ENCODE peak calls at places on chromosomes 6 and 20, in five cellular contexts. W, V, L, Q and X are unnamed samples.

GRCh38 chr6:121510568-121511177 is 75.2 kb downstream of the GJA1 start:
- DNase-seq in Q (no peak), W (no peak), V (no peak), L (peak), X (no peak)

GRCh38 chr20:59182401-59183044 is 18.9 kb downstream of the ZNF831 start:
- DNase-seq in L (no peak), Q (no peak), W (no peak), V (no peak), X (no peak)

GRCh38 chr6:45591816-45592359 is 214.2 kb upstream of the SUPT3H start:
- DNase-seq in V (no peak), L (no peak), Q (no peak), W (no peak), X (no peak)

GRCh38 chr20:57698191-57698866 is 11.5 kb downstream of the PMEPA1 start:
- DNase-seq in W (peak), V (no peak), Q (no peak), L (peak), X (peak)

GRCh38 chr6:113739066-113739655 is 118.0 kb upstream of the MARCKS start:
- DNase-seq in V (no peak), W (no peak), L (no peak), Q (no peak), X (no peak)

GRCh38 chr6:170027111-170028043 is 263.5 kb downstream of the DLL1 start:
- DNase-seq in W (no peak), V (no peak), L (no peak), Q (no peak), X (no peak)

GRCh38 chr20:50578061-50578777 is 68.0 kb downstream of the PTPN1 start:
- DNase-seq in Q (no peak), W (no peak), V (no peak), L (peak), X (no peak)

GRCh38 chr20:62808211-62808865 is 3.7 kb downstream of the OGFR start:
- DNase-seq in Q (no peak), V (peak), L (no peak), W (no peak), X (no peak)

GRCh38 chr6:21846541-21847451 is 253.2 kb downstream of the SOX4 start:
- DNase-seq in L (peak), Q (no peak), V (peak), W (no peak), X (peak)

GRCh38 chr20:54268941-54269340 is 61.1 kb downstream of the PFDN4 start:
- DNase-seq in W (no peak), L (no peak), Q (no peak), V (no peak), X (no peak)

GRCh38 chr6:135922170-135922569 is 70.7 kb downstream of the PDE7B start:
- DNase-seq in L (no peak), W (peak), V (no peak), Q (no peak), X (peak)

GRCh38 chr20:62711703-62712101 is 3.1 kb downstream of the NTSR1 start:
- DNase-seq in V (no peak), W (no peak), Q (peak), L (no peak), X (no peak)

GRCh38 chr20:56724246-56724757 is 95.2 kb downstream of the TFAP2C start:
- DNase-seq in V (no peak), W (no peak), Q (no peak), L (no peak), X (no peak)

GRCh38 chr6:109477725-109478124 is 5.3 kb downstream of the ZBTB24 start:
- DNase-seq in W (no peak), V (no peak), L (no peak), Q (no peak), X (no peak)

GRCh38 chr6:127737768-127738167 is 160.8 kb downstream of the C6orf58 start:
- DNase-seq in L (peak), W (no peak), V (no peak), Q (no peak), X (no peak)